ENCODE peak calls at places on chromosomes 11 and 22, in seven cellular contexts. K, A, L, B, X, J and P are unnamed samples.

GRCh38 chr11:118605116-118605867 is 2.1 kb upstream of the PHLDB1 start:
- DNase-seq in K (no peak), A (peak), L (no peak), B (peak), X (no peak), J (no peak), P (no peak)

GRCh38 chr22:42300286-42301071 is 30.0 kb upstream of the TCF20 start:
- DNase-seq in K (no peak), A (no peak), L (no peak), B (no peak), X (no peak), J (no peak), P (no peak)

GRCh38 chr11:1559103-1559951 is 12.7 kb downstream of the DUSP8 start:
- DNase-seq in K (no peak), A (peak), L (peak), B (peak), X (peak), J (no peak), P (no peak)

GRCh38 chr11:20360650-20361049 is 2.9 kb upstream of the HTATIP2 start:
- DNase-seq in K (no peak), A (no peak), L (no peak), B (no peak), X (no peak), J (no peak), P (no peak)

GRCh38 chr22:17724241-17724640 is 50.0 kb downstream of the BID start:
- DNase-seq in K (no peak), A (no peak), L (no peak), B (no peak), X (no peak), J (no peak), P (no peak)

GRCh38 chr11:122367809-122368231 is 251.8 kb upstream of the BLID start:
- DNase-seq in K (no peak), A (no peak), L (no peak), B (peak), X (no peak), J (no peak), P (no peak)

GRCh38 chr22:21681566-21682370 is 16.0 kb downstream of the PPIL2 start:
- DNase-seq in K (no peak), A (no peak), L (no peak), B (no peak), X (no peak), J (no peak), P (no peak)

GRCh38 chr11:134126197-134126822 is 57.4 kb downstream of the JAM3 start:
- DNase-seq in K (no peak), A (no peak), L (no peak), B (no peak), X (no peak), J (no peak), P (no peak)

GRCh38 chr11:130634981-130635473 is 186.6 kb downstream of the ADAMTS15 start:
- DNase-seq in K (no peak), A (no peak), L (no peak), B (peak), X (no peak), J (no peak), P (no peak)